ENCODE peak calls at places on chromosomes 16 and 17, in five cellular contexts. W is Calu3; Z is activated T-cell treated with anti-CD3 and anti-CD28 coated beads for 24 hours; T is substantia nigra; M is stimulated activated CD4-positive, alpha-beta T cell treated with anti-CD3 and anti-CD28 coated beads, Interleukin-1b, Interleukin-23, amount 100 ng/mL, for 4 hours. H is an unnamed sample.

GRCh38 chr17:47279062-47279801 is 25.6 kb downstream of the ITGB3 start:
- DNase-seq in Z (no peak), M (no peak), T (no peak), W (no peak), H (peak; percentile 9)

GRCh38 chr17:41967141-41967920 is 736 bp downstream of the CNP start:
- DNase-seq in T (peak; percentile 95), Z (peak; percentile 14), W (peak; percentile 55), M (peak; percentile 21), H (no peak)

GRCh38 chr17:42016952-42017865 is at the start of gene DNAJC7:
- DNase-seq in M (peak; percentile 81), Z (peak; percentile 85), W (peak; percentile 95), T (peak; percentile 85), H (peak; percentile 86)

GRCh38 chr16:66928702-66929388 is 3.5 kb upstream of the RRAD start:
- DNase-seq in M (no peak), Z (no peak), W (peak; percentile 49), T (no peak), H (no peak)

GRCh38 chr17:39361064-39361463 is 40.4 kb downstream of the FBXL20 start:
- DNase-seq in Z (no peak), T (no peak), W (no peak), M (no peak), H (no peak)

GRCh38 chr17:73415782-73416181 is 104.0 kb upstream of the CDC42EP4 start:
- DNase-seq in W (no peak), M (no peak), Z (no peak), T (no peak), H (no peak)

GRCh38 chr17:9195961-9196668 is 174.8 kb downstream of the NTN1 start:
- DNase-seq in Z (no peak), W (peak; percentile 17), T (no peak), M (no peak), H (peak; percentile 79)

GRCh38 chr16:50153648-50154368 is 702 bp downstream of the TENT4B start:
- DNase-seq in Z (peak; percentile 22), M (peak; percentile 40), W (peak; percentile 41), T (no peak), H (no peak)

GRCh38 chr17:53588317-53588716 is 234.4 kb upstream of the KIF2B start:
- DNase-seq in M (no peak), Z (no peak), T (no peak), W (no peak), H (no peak)

GRCh38 chr17:78249074-78249835 is 17.8 kb downstream of the TMEM235 start:
- DNase-seq in W (no peak), T (no peak), Z (no peak), M (no peak), H (no peak)

GRCh38 chr16:82630219-82630618 is 3.5 kb downstream of the CDH13 start:
- DNase-seq in W (no peak), T (no peak), M (no peak), Z (no peak), H (no peak)

GRCh38 chr17:57861000-57861736 is 11.3 kb upstream of the MRPS23 start:
- DNase-seq in Z (no peak), T (no peak), W (peak; percentile 53), M (no peak), H (no peak)

GRCh38 chr17:73325527-73325842 is 13.7 kb upstream of the CDC42EP4 start:
- DNase-seq in Z (no peak), T (no peak), M (no peak), W (no peak), H (no peak)

GRCh38 chr16:57643166-57643813 is 14.9 kb downstream of the ADGRG1 start:
- DNase-seq in W (no peak), T (peak; percentile 26), Z (no peak), M (no peak), H (no peak)

GRCh38 chr16:2898831-2899563 is 12.7 kb upstream of the FLYWCH1 start:
- DNase-seq in Z (no peak), T (no peak), W (no peak), M (no peak), H (no peak)

GRCh38 chr16:47731252-47731651 is 270.1 kb downstream of the PHKB start:
- DNase-seq in Z (no peak), T (no peak), W (no peak), M (no peak), H (peak; percentile 16)

GRCh38 chr16:74451951-74452758 is 30.9 kb upstream of the CLEC18B start:
- DNase-seq in M (no peak), Z (no peak), W (no peak), T (no peak), H (no peak)

GRCh38 chr16:63749256-63749655 is 1372.6 kb downstream of the CDH11 start:
- DNase-seq in T (no peak), W (no peak), Z (no peak), M (no peak), H (no peak)

GRCh38 chr16:80346160-80346632 is 194.6 kb upstream of the DYNLRB2 start:
- DNase-seq in W (no peak), T (no peak), M (no peak), Z (no peak), H (no peak)

GRCh38 chr17:75295220-75296158 is 6.3 kb upstream of the SLC25A19 start:
- DNase-seq in M (no peak), W (no peak), Z (peak; percentile 11), T (no peak), H (peak; percentile 23)

GRCh38 chr17:79944251-79944812 is 91.3 kb downstream of the TBC1D16 start:
- DNase-seq in W (no peak), Z (no peak), T (no peak), M (no peak), H (no peak)

GRCh38 chr17:73718362-73718761 is 74.1 kb upstream of the SDK2 start:
- DNase-seq in M (no peak), Z (no peak), T (no peak), W (no peak), H (no peak)

GRCh38 chr16:633336-634050 is 2.6 kb downstream of the METTL26 start:
- DNase-seq in T (no peak), W (no peak), M (no peak), Z (no peak), H (no peak)

GRCh38 chr17:78257810-78258322 is 26.4 kb downstream of the TMEM235 start:
- DNase-seq in Z (no peak), M (no peak), T (no peak), W (peak; percentile 41), H (peak; percentile 39)

GRCh38 chr16:50822671-50823070 is 80.8 kb downstream of the CYLD start:
- DNase-seq in W (no peak), T (no peak), Z (no peak), M (no peak), H (no peak)

GRCh38 chr17:27535178-27535928 is 79.1 kb downstream of the KSR1 start:
- DNase-seq in T (no peak), Z (no peak), W (no peak), M (no peak), H (peak; percentile 62)

GRCh38 chr17:73156166-73156840 is 8.5 kb upstream of the SSTR2 start:
- DNase-seq in Z (peak; percentile 36), T (peak; percentile 22), W (peak; percentile 82), M (peak; percentile 59), H (peak; percentile 38)

GRCh38 chr16:88527186-88527936 is 42.8 kb upstream of the ZC3H18 start:
- DNase-seq in W (peak; percentile 88), M (peak; percentile 61), T (no peak), Z (peak; percentile 47), H (no peak)

GRCh38 chr16:89922477-89922883 is 662 bp upstream of the TUBB3 start:
- DNase-seq in M (no peak), W (peak; percentile 85), Z (no peak), T (no peak), H (peak; percentile 79)

H was measured in trophoblast cell.